ENCODE peak calls at places on chromosomes 6 and 20, in six cellular contexts. One of them, this sample, is unnamed.

GRCh38 chr20:47607208-47607613 is 105.5 kb downstream of the NCOA3 start:
- DNase-seq in fibroblast of the aortic adventitia: peak
- DNase-seq in astrocyte: peak
- DNase-seq in heart left ventricle: no peak
- DNase-seq in colonic mucosa: no peak
- DNase-seq in tibial artery: no peak
- DNase-seq in this sample: peak

GRCh38 chr20:61599061-61599930 is 347.2 kb downstream of the CDH4 start:
- DNase-seq in astrocyte: no peak
- DNase-seq in fibroblast of the aortic adventitia: no peak
- DNase-seq in colonic mucosa: no peak
- DNase-seq in tibial artery: no peak
- DNase-seq in heart left ventricle: no peak
- DNase-seq in this sample: no peak

GRCh38 chr6:134873500-134874388 is 76.2 kb downstream of the ALDH8A1 start:
- DNase-seq in astrocyte: no peak
- DNase-seq in tibial artery: no peak
- DNase-seq in fibroblast of the aortic adventitia: no peak
- DNase-seq in colonic mucosa: no peak
- DNase-seq in heart left ventricle: no peak
- DNase-seq in this sample: no peak

GRCh38 chr20:17995967-17996819 is 27.4 kb downstream of the MGME1 start:
- DNase-seq in fibroblast of the aortic adventitia: peak
- DNase-seq in heart left ventricle: no peak
- DNase-seq in astrocyte: peak
- DNase-seq in colonic mucosa: peak
- DNase-seq in tibial artery: no peak
- DNase-seq in this sample: peak

GRCh38 chr6:5695260-5696245 is 311.2 kb downstream of the NRN1 start:
- DNase-seq in tibial artery: no peak
- DNase-seq in astrocyte: peak
- DNase-seq in heart left ventricle: no peak
- DNase-seq in fibroblast of the aortic adventitia: peak
- DNase-seq in colonic mucosa: peak
- DNase-seq in this sample: peak

GRCh38 chr20:33411136-33411690 is 9.9 kb upstream of the CDK5RAP1 start:
- DNase-seq in heart left ventricle: no peak
- DNase-seq in colonic mucosa: no peak
- DNase-seq in tibial artery: no peak
- DNase-seq in fibroblast of the aortic adventitia: no peak
- DNase-seq in astrocyte: no peak
- DNase-seq in this sample: no peak

GRCh38 chr6:143867236-143867635 is 3.0 kb downstream of the ZC2HC1B start:
- DNase-seq in heart left ventricle: no peak
- DNase-seq in astrocyte: no peak
- DNase-seq in tibial artery: no peak
- DNase-seq in fibroblast of the aortic adventitia: no peak
- DNase-seq in colonic mucosa: no peak
- DNase-seq in this sample: no peak

GRCh38 chr6:13152804-13153203 is 175.5 kb downstream of the TBC1D7 start:
- DNase-seq in colonic mucosa: no peak
- DNase-seq in fibroblast of the aortic adventitia: no peak
- DNase-seq in tibial artery: no peak
- DNase-seq in heart left ventricle: no peak
- DNase-seq in astrocyte: no peak
- DNase-seq in this sample: no peak

GRCh38 chr6:142635130-142635529 is 309.8 kb downstream of the HIVEP2 start:
- DNase-seq in fibroblast of the aortic adventitia: peak
- DNase-seq in astrocyte: peak
- DNase-seq in colonic mucosa: no peak
- DNase-seq in tibial artery: no peak
- DNase-seq in heart left ventricle: no peak
- DNase-seq in this sample: no peak

GRCh38 chr6:37205997-37206340 is 36.0 kb downstream of the PIM1 start:
- DNase-seq in tibial artery: no peak
- DNase-seq in heart left ventricle: no peak
- DNase-seq in colonic mucosa: no peak
- DNase-seq in fibroblast of the aortic adventitia: no peak
- DNase-seq in astrocyte: no peak
- DNase-seq in this sample: no peak

GRCh38 chr6:44933113-44933512 is 395.0 kb upstream of the RUNX2 start:
- DNase-seq in fibroblast of the aortic adventitia: no peak
- DNase-seq in tibial artery: no peak
- DNase-seq in astrocyte: no peak
- DNase-seq in heart left ventricle: no peak
- DNase-seq in colonic mucosa: no peak
- DNase-seq in this sample: no peak
- H3K4me3 ChIP-seq in fibroblast of the aortic adventitia: no peak
- H3K4me3 ChIP-seq in tibial artery: no peak
- H3K4me3 ChIP-seq in astrocyte: no peak
- H3K4me3 ChIP-seq in heart left ventricle: no peak
- H3K4me3 ChIP-seq in colonic mucosa: no peak
- H3K4me3 ChIP-seq in this sample: no peak

GRCh38 chr20:19486448-19486847 is 271.6 kb upstream of the RIN2 start:
- DNase-seq in heart left ventricle: no peak
- DNase-seq in astrocyte: no peak
- DNase-seq in fibroblast of the aortic adventitia: no peak
- DNase-seq in tibial artery: no peak
- DNase-seq in colonic mucosa: no peak
- DNase-seq in this sample: no peak
- TF ChIP-seq CTCF in heart left ventricle: no peak
- TF ChIP-seq CTCF in astrocyte: no peak
- TF ChIP-seq CTCF in fibroblast of the aortic adventitia: no peak
- TF ChIP-seq CTCF in tibial artery: no peak
- TF ChIP-seq CTCF in colonic mucosa: no peak
- TF ChIP-seq CTCF in this sample: no peak

DNA sequence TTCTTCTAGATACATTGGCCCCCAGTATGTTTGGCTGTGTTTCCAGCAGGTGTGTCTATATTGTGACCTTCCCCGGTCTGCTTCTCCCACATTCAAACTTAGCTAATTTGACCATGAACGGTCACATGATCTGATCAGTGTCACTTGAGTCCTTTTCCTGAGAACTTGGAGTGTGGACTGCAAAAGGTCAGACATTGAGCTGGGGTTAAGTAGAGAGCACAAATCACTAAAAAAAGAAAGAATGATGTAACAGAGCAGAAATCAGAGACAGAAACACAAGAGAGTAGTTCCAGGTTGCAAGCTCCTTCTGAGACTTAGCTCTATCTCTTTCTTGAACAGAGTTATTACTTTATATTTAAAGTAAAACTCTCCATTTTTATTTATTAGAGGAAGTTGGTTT is 733.9 kb downstream of the CBLN4 start:
- DNase-seq in tibial artery: no peak
- DNase-seq in astrocyte: no peak
- DNase-seq in colonic mucosa: no peak
- DNase-seq in heart left ventricle: no peak
- DNase-seq in fibroblast of the aortic adventitia: no peak
- DNase-seq in this sample: no peak
- H3K4me3 ChIP-seq in tibial artery: no peak
- H3K4me3 ChIP-seq in astrocyte: no peak
- H3K4me3 ChIP-seq in colonic mucosa: no peak
- H3K4me3 ChIP-seq in heart left ventricle: no peak
- H3K4me3 ChIP-seq in fibroblast of the aortic adventitia: no peak
- H3K4me3 ChIP-seq in this sample: no peak

DNA sequence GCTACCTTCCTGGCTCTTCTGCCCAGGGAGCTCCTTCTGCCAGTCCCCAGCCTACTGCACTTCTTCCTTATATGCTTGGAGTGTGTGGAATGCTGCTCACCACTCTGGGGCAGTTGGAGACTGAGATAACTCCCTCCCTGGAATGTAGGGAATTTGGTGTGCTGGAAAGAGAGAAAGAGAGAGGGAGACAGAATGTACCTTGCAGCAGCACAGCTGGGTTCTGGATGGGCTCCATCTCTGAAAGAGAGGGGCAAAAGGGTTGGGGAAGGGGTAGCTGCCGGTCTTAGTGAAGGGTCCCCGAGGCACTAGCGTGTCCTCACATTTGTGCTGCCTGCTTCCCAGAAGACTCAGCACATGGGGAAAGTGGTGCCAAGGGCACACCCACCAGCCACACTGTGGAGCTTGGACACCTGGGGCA is 40.2 kb upstream of the DDR1 start:
- DNase-seq in colonic mucosa: no peak
- DNase-seq in astrocyte: peak
- DNase-seq in fibroblast of the aortic adventitia: peak
- DNase-seq in heart left ventricle: no peak
- DNase-seq in tibial artery: no peak
- DNase-seq in this sample: no peak
- TF ChIP-seq CTCF in colonic mucosa: no peak
- TF ChIP-seq CTCF in astrocyte: no peak
- TF ChIP-seq CTCF in fibroblast of the aortic adventitia: no peak
- TF ChIP-seq CTCF in heart left ventricle: no peak
- TF ChIP-seq CTCF in tibial artery: no peak
- TF ChIP-seq CTCF in this sample: no peak

GRCh38 chr6:137045221-137045789 is 540 bp upstream of the IL20RA start:
- DNase-seq in tibial artery: no peak
- DNase-seq in heart left ventricle: no peak
- DNase-seq in astrocyte: no peak
- DNase-seq in fibroblast of the aortic adventitia: no peak
- DNase-seq in colonic mucosa: no peak
- DNase-seq in this sample: no peak
- H3K4me3 ChIP-seq in tibial artery: no peak
- H3K4me3 ChIP-seq in heart left ventricle: no peak
- H3K4me3 ChIP-seq in astrocyte: no peak
- H3K4me3 ChIP-seq in fibroblast of the aortic adventitia: no peak
- H3K4me3 ChIP-seq in colonic mucosa: peak
- H3K4me3 ChIP-seq in this sample: no peak

GRCh38 chr6:27474172-27474465 is 1.2 kb upstream of the ZNF184 start:
- DNase-seq in tibial artery: no peak
- DNase-seq in heart left ventricle: no peak
- DNase-seq in fibroblast of the aortic adventitia: no peak
- DNase-seq in colonic mucosa: no peak
- DNase-seq in astrocyte: no peak
- DNase-seq in this sample: no peak

GRCh38 chr6:27472617-27473400 is at the start of gene ZNF184:
- DNase-seq in tibial artery: peak
- DNase-seq in colonic mucosa: peak
- DNase-seq in heart left ventricle: peak
- DNase-seq in fibroblast of the aortic adventitia: peak
- DNase-seq in astrocyte: peak
- DNase-seq in this sample: peak

GRCh38 chr6:27471365-27472115 is 1.4 kb downstream of the ZNF184 start:
- DNase-seq in fibroblast of the aortic adventitia: no peak
- DNase-seq in colonic mucosa: no peak
- DNase-seq in astrocyte: no peak
- DNase-seq in heart left ventricle: no peak
- DNase-seq in tibial artery: no peak
- DNase-seq in this sample: no peak

GRCh38 chr6:27470023-27470422 is 2.9 kb downstream of the ZNF184 start:
- DNase-seq in heart left ventricle: no peak
- DNase-seq in colonic mucosa: no peak
- DNase-seq in astrocyte: no peak
- DNase-seq in tibial artery: no peak
- DNase-seq in fibroblast of the aortic adventitia: no peak
- DNase-seq in this sample: no peak

DNA sequence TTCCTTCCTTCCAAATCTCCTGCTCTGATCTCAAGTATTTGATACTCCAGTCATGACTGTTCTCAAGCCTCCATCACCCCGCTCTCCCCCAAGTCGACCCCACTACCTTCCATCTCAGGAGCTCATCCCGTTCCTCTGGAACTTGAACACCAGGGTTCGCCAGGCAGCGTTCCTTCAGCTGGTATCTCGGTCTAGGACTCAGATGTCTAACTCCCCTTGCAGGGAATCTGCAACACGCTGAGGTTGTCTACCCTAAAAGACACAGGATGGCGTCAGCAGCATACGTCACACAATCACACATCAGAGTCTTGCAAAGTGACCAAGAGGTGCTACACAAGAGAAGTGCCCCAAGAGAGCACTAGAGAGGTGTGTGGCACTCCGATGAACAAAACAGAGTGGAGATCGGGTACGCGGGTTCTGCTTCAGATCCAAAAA is 706 bp downstream of the ZNF184 start:
- DNase-seq in heart left ventricle: peak
- DNase-seq in tibial artery: peak
- DNase-seq in astrocyte: peak
- DNase-seq in colonic mucosa: peak
- DNase-seq in fibroblast of the aortic adventitia: peak
- DNase-seq in this sample: peak
- TF ChIP-seq CTCF in heart left ventricle: no peak
- TF ChIP-seq CTCF in tibial artery: no peak
- TF ChIP-seq CTCF in astrocyte: no peak
- TF ChIP-seq CTCF in colonic mucosa: no peak
- TF ChIP-seq CTCF in fibroblast of the aortic adventitia: no peak
- TF ChIP-seq CTCF in this sample: no peak

GRCh38 chr20:2172305-2173175 is 70.9 kb downstream of the STK35 start:
- DNase-seq in astrocyte: peak
- DNase-seq in colonic mucosa: peak
- DNase-seq in tibial artery: peak
- DNase-seq in heart left ventricle: peak
- DNase-seq in fibroblast of the aortic adventitia: peak
- DNase-seq in this sample: peak
- H3K4me3 ChIP-seq in astrocyte: no peak
- H3K4me3 ChIP-seq in colonic mucosa: no peak
- H3K4me3 ChIP-seq in tibial artery: no peak
- H3K4me3 ChIP-seq in heart left ventricle: no peak
- H3K4me3 ChIP-seq in fibroblast of the aortic adventitia: no peak
- H3K4me3 ChIP-seq in this sample: no peak

GRCh38 chr6:150867117-150867516 is 1.6 kb downstream of the MTHFD1L start:
- DNase-seq in tibial artery: no peak
- DNase-seq in astrocyte: no peak
- DNase-seq in fibroblast of the aortic adventitia: no peak
- DNase-seq in colonic mucosa: no peak
- DNase-seq in heart left ventricle: no peak
- DNase-seq in this sample: peak

GRCh38 chr6:150866147-150867073 is 908 bp downstream of the MTHFD1L start:
- DNase-seq in heart left ventricle: peak
- DNase-seq in fibroblast of the aortic adventitia: peak
- DNase-seq in tibial artery: peak
- DNase-seq in colonic mucosa: peak
- DNase-seq in astrocyte: peak
- DNase-seq in this sample: peak

GRCh38 chr6:150865043-150865405 is 478 bp upstream of the MTHFD1L start:
- DNase-seq in astrocyte: peak
- DNase-seq in fibroblast of the aortic adventitia: peak
- DNase-seq in heart left ventricle: no peak
- DNase-seq in colonic mucosa: no peak
- DNase-seq in tibial artery: no peak
- DNase-seq in this sample: no peak

GRCh38 chr6:150865406-150866146 is at the start of gene MTHFD1L:
- DNase-seq in tibial artery: peak
- DNase-seq in fibroblast of the aortic adventitia: peak
- DNase-seq in heart left ventricle: peak
- DNase-seq in astrocyte: peak
- DNase-seq in colonic mucosa: peak
- DNase-seq in this sample: peak

GRCh38 chr6:150863213-150863928 is 2.1 kb upstream of the MTHFD1L start:
- DNase-seq in tibial artery: no peak
- DNase-seq in colonic mucosa: no peak
- DNase-seq in heart left ventricle: no peak
- DNase-seq in fibroblast of the aortic adventitia: no peak
- DNase-seq in astrocyte: no peak
- DNase-seq in this sample: no peak
- TF ChIP-seq CTCF in tibial artery: no peak
- TF ChIP-seq CTCF in colonic mucosa: no peak
- TF ChIP-seq CTCF in heart left ventricle: no peak
- TF ChIP-seq CTCF in fibroblast of the aortic adventitia: no peak
- TF ChIP-seq CTCF in astrocyte: no peak
- TF ChIP-seq CTCF in this sample: no peak

GRCh38 chr6:50818673-50819072 is at the start of gene TFAP2B:
- DNase-seq in astrocyte: no peak
- DNase-seq in tibial artery: no peak
- DNase-seq in fibroblast of the aortic adventitia: no peak
- DNase-seq in colonic mucosa: no peak
- DNase-seq in heart left ventricle: no peak
- DNase-seq in this sample: no peak
- H3K4me3 ChIP-seq in astrocyte: no peak
- H3K4me3 ChIP-seq in tibial artery: no peak
- H3K4me3 ChIP-seq in fibroblast of the aortic adventitia: peak
- H3K4me3 ChIP-seq in colonic mucosa: no peak
- H3K4me3 ChIP-seq in heart left ventricle: no peak
- H3K4me3 ChIP-seq in this sample: no peak

GRCh38 chr6:100105919-100106318 is 111.9 kb upstream of the MCHR2 start:
- DNase-seq in heart left ventricle: no peak
- DNase-seq in fibroblast of the aortic adventitia: no peak
- DNase-seq in colonic mucosa: no peak
- DNase-seq in tibial artery: no peak
- DNase-seq in astrocyte: no peak
- DNase-seq in this sample: no peak
- TF ChIP-seq CTCF in heart left ventricle: no peak
- TF ChIP-seq CTCF in fibroblast of the aortic adventitia: no peak
- TF ChIP-seq CTCF in colonic mucosa: no peak
- TF ChIP-seq CTCF in tibial artery: no peak
- TF ChIP-seq CTCF in astrocyte: no peak
- TF ChIP-seq CTCF in this sample: no peak

This sample was measured in cardiac fibroblast.